ENCODE peak calls at places on chromosomes 16 and 17, in ten cellular contexts. One of them, this sample, is unnamed.
A peak's percentile ranks its signal among the peaks of the same experiment; 100 is the strongest.

GRCh38 chr16:85360323-85361277 is 248.3 kb upstream of the CIBAR2 start:
- DNase-seq in islet precursor cell: no peak
- DNase-seq in iris pigment epithelial cell: no peak
- DNase-seq in effector memory CD4-positive, alpha-beta T cell: no peak
- DNase-seq in NCI-H1092: peak; percentile 87
- DNase-seq in erythroblast: no peak
- DNase-seq in ELR: no peak
- DNase-seq in dermis blood vessel endothelial cell: no peak
- DNase-seq in CD8-positive, alpha-beta memory T cell: no peak
- DNase-seq in left lobe of liver: peak; percentile 78
- DNase-seq in this sample: no peak

GRCh38 chr17:82772026-82772425 is 20.2 kb downstream of the TBCD start:
- DNase-seq in islet precursor cell: no peak
- DNase-seq in iris pigment epithelial cell: peak; percentile 94
- DNase-seq in effector memory CD4-positive, alpha-beta T cell: no peak
- DNase-seq in NCI-H1092: no peak
- DNase-seq in erythroblast: no peak
- DNase-seq in ELR: peak; percentile 79
- DNase-seq in dermis blood vessel endothelial cell: no peak
- DNase-seq in CD8-positive, alpha-beta memory T cell: no peak
- DNase-seq in left lobe of liver: peak; percentile 84
- DNase-seq in this sample: peak; percentile 35

GRCh38 chr17:77927777-77928518 is 30.6 kb upstream of the TNRC6C start:
- DNase-seq in islet precursor cell: peak; percentile 53
- DNase-seq in iris pigment epithelial cell: no peak
- DNase-seq in effector memory CD4-positive, alpha-beta T cell: no peak
- DNase-seq in NCI-H1092: no peak
- DNase-seq in erythroblast: no peak
- DNase-seq in ELR: no peak
- DNase-seq in dermis blood vessel endothelial cell: no peak
- DNase-seq in CD8-positive, alpha-beta memory T cell: no peak
- DNase-seq in left lobe of liver: no peak
- DNase-seq in this sample: no peak

GRCh38 chr16:77227745-77228144 is 28.5 kb downstream of the SYCE1L start:
- DNase-seq in islet precursor cell: no peak
- DNase-seq in iris pigment epithelial cell: no peak
- DNase-seq in effector memory CD4-positive, alpha-beta T cell: no peak
- DNase-seq in NCI-H1092: no peak
- DNase-seq in erythroblast: peak; percentile 7
- DNase-seq in ELR: no peak
- DNase-seq in dermis blood vessel endothelial cell: no peak
- DNase-seq in CD8-positive, alpha-beta memory T cell: no peak
- DNase-seq in left lobe of liver: no peak
- DNase-seq in this sample: no peak

GRCh38 chr16:86229283-86229682 is 281.0 kb upstream of the FOXF1 start:
- DNase-seq in islet precursor cell: no peak
- DNase-seq in iris pigment epithelial cell: no peak
- DNase-seq in effector memory CD4-positive, alpha-beta T cell: no peak
- DNase-seq in NCI-H1092: no peak
- DNase-seq in erythroblast: no peak
- DNase-seq in ELR: no peak
- DNase-seq in dermis blood vessel endothelial cell: no peak
- DNase-seq in CD8-positive, alpha-beta memory T cell: no peak
- DNase-seq in left lobe of liver: no peak
- DNase-seq in this sample: no peak

GRCh38 chr16:31350275-31351005 is 4.5 kb upstream of the ITGAX start:
- DNase-seq in islet precursor cell: peak; percentile 32
- DNase-seq in iris pigment epithelial cell: no peak
- DNase-seq in effector memory CD4-positive, alpha-beta T cell: no peak
- DNase-seq in NCI-H1092: no peak
- DNase-seq in erythroblast: no peak
- DNase-seq in ELR: no peak
- DNase-seq in dermis blood vessel endothelial cell: no peak
- DNase-seq in CD8-positive, alpha-beta memory T cell: no peak
- DNase-seq in left lobe of liver: no peak
- DNase-seq in this sample: no peak

GRCh38 chr16:35754391-35755369 is 2295.3 kb downstream of the TP53TG3F start:
- DNase-seq in islet precursor cell: no peak
- DNase-seq in iris pigment epithelial cell: no peak
- DNase-seq in effector memory CD4-positive, alpha-beta T cell: no peak
- DNase-seq in NCI-H1092: no peak
- DNase-seq in erythroblast: no peak
- DNase-seq in ELR: no peak
- DNase-seq in dermis blood vessel endothelial cell: no peak
- DNase-seq in CD8-positive, alpha-beta memory T cell: no peak
- DNase-seq in left lobe of liver: no peak
- DNase-seq in this sample: no peak

GRCh38 chr17:76000016-76000754 is 470 bp upstream of the CDK3 start:
- DNase-seq in islet precursor cell: peak; percentile 89
- DNase-seq in iris pigment epithelial cell: peak; percentile 26
- DNase-seq in effector memory CD4-positive, alpha-beta T cell: no peak
- DNase-seq in NCI-H1092: no peak
- DNase-seq in erythroblast: peak; percentile 82
- DNase-seq in ELR: peak; percentile 74
- DNase-seq in dermis blood vessel endothelial cell: peak; percentile 75
- DNase-seq in CD8-positive, alpha-beta memory T cell: peak; percentile 36
- DNase-seq in left lobe of liver: peak; percentile 75
- DNase-seq in this sample: peak; percentile 19

GRCh38 chr16:1778200-1779179 is 3.9 kb downstream of the SPSB3 start:
- DNase-seq in islet precursor cell: no peak
- DNase-seq in iris pigment epithelial cell: no peak
- DNase-seq in effector memory CD4-positive, alpha-beta T cell: no peak
- DNase-seq in NCI-H1092: no peak
- DNase-seq in erythroblast: no peak
- DNase-seq in ELR: no peak
- DNase-seq in dermis blood vessel endothelial cell: no peak
- DNase-seq in CD8-positive, alpha-beta memory T cell: no peak
- DNase-seq in left lobe of liver: no peak
- DNase-seq in this sample: peak; percentile 31

GRCh38 chr16:88569614-88569984 is 604 bp upstream of the ZC3H18 start:
- DNase-seq in islet precursor cell: no peak
- DNase-seq in iris pigment epithelial cell: peak; percentile 14
- DNase-seq in effector memory CD4-positive, alpha-beta T cell: no peak
- DNase-seq in NCI-H1092: no peak
- DNase-seq in erythroblast: no peak
- DNase-seq in ELR: peak; percentile 34
- DNase-seq in dermis blood vessel endothelial cell: no peak
- DNase-seq in CD8-positive, alpha-beta memory T cell: no peak
- DNase-seq in left lobe of liver: peak; percentile 59
- DNase-seq in this sample: no peak

GRCh38 chr17:17466511-17466910 is 10.3 kb upstream of the MED9 start:
- DNase-seq in islet precursor cell: no peak
- DNase-seq in iris pigment epithelial cell: no peak
- DNase-seq in effector memory CD4-positive, alpha-beta T cell: no peak
- DNase-seq in NCI-H1092: no peak
- DNase-seq in erythroblast: no peak
- DNase-seq in ELR: no peak
- DNase-seq in dermis blood vessel endothelial cell: no peak
- DNase-seq in CD8-positive, alpha-beta memory T cell: no peak
- DNase-seq in left lobe of liver: no peak
- DNase-seq in this sample: no peak

GRCh38 chr16:58339452-58339938 is 44.7 kb upstream of the PRSS54 start:
- DNase-seq in islet precursor cell: peak; percentile 71
- DNase-seq in iris pigment epithelial cell: no peak
- DNase-seq in effector memory CD4-positive, alpha-beta T cell: no peak
- DNase-seq in NCI-H1092: no peak
- DNase-seq in erythroblast: no peak
- DNase-seq in ELR: peak; percentile 54
- DNase-seq in dermis blood vessel endothelial cell: peak; percentile 34
- DNase-seq in CD8-positive, alpha-beta memory T cell: no peak
- DNase-seq in left lobe of liver: no peak
- DNase-seq in this sample: no peak